ENCODE peak calls at places on chromosomes 11 and 22, in five cellular contexts. One of them, this sample, is unnamed.

GRCh38 chr11:104934594-104934993 is 33.8 kb downstream of the CASP4 start:
- DNase-seq in T-helper 2 cell treated with Interferon-gamma antibody and Interleukin-4, amounts not matched to agents 5 μg/mL and 100 μg/mL, for 36 hours: no peak
- DNase-seq in DND-41: peak
- DNase-seq in NCI-H187 treated with DMSO at 0.1 percent for 48 hours: no peak
- DNase-seq in central memory CD4-positive, alpha-beta T cell: peak
- DNase-seq in this sample: no peak

GRCh38 chr11:45889555-45889954 is 4.1 kb downstream of the MAPK8IP1 start:
- DNase-seq in T-helper 2 cell treated with Interferon-gamma antibody and Interleukin-4, amounts not matched to agents 5 μg/mL and 100 μg/mL, for 36 hours: no peak
- DNase-seq in DND-41: no peak
- DNase-seq in NCI-H187 treated with DMSO at 0.1 percent for 48 hours: no peak
- DNase-seq in central memory CD4-positive, alpha-beta T cell: no peak
- DNase-seq in this sample: no peak

GRCh38 chr11:315051-315481 is 1.2 kb downstream of the IFITM1 start:
- DNase-seq in T-helper 2 cell treated with Interferon-gamma antibody and Interleukin-4, amounts not matched to agents 5 μg/mL and 100 μg/mL, for 36 hours: no peak
- DNase-seq in DND-41: peak
- DNase-seq in NCI-H187 treated with DMSO at 0.1 percent for 48 hours: no peak
- DNase-seq in central memory CD4-positive, alpha-beta T cell: no peak
- DNase-seq in this sample: no peak

GRCh38 chr11:67056640-67057409 is at the start of gene RHOD:
- DNase-seq in T-helper 2 cell treated with Interferon-gamma antibody and Interleukin-4, amounts not matched to agents 5 μg/mL and 100 μg/mL, for 36 hours: no peak
- DNase-seq in DND-41: no peak
- DNase-seq in NCI-H187 treated with DMSO at 0.1 percent for 48 hours: no peak
- DNase-seq in central memory CD4-positive, alpha-beta T cell: peak
- DNase-seq in this sample: no peak

GRCh38 chr22:43901976-43902643 is 10.3 kb upstream of the PNPLA5 start:
- DNase-seq in T-helper 2 cell treated with Interferon-gamma antibody and Interleukin-4, amounts not matched to agents 5 μg/mL and 100 μg/mL, for 36 hours: no peak
- DNase-seq in DND-41: no peak
- DNase-seq in NCI-H187 treated with DMSO at 0.1 percent for 48 hours: no peak
- DNase-seq in central memory CD4-positive, alpha-beta T cell: no peak
- DNase-seq in this sample: no peak

GRCh38 chr11:1757861-1758610 is 5.7 kb downstream of the CTSD start:
- DNase-seq in T-helper 2 cell treated with Interferon-gamma antibody and Interleukin-4, amounts not matched to agents 5 μg/mL and 100 μg/mL, for 36 hours: peak
- DNase-seq in DND-41: peak
- DNase-seq in NCI-H187 treated with DMSO at 0.1 percent for 48 hours: no peak
- DNase-seq in central memory CD4-positive, alpha-beta T cell: peak
- DNase-seq in this sample: no peak

GRCh38 chr11:128341280-128341679 is 246.1 kb downstream of the ETS1 start:
- DNase-seq in T-helper 2 cell treated with Interferon-gamma antibody and Interleukin-4, amounts not matched to agents 5 μg/mL and 100 μg/mL, for 36 hours: peak
- DNase-seq in DND-41: peak
- DNase-seq in NCI-H187 treated with DMSO at 0.1 percent for 48 hours: no peak
- DNase-seq in central memory CD4-positive, alpha-beta T cell: peak
- DNase-seq in this sample: no peak

GRCh38 chr11:12682730-12683500 is 8.7 kb downstream of the TEAD1 start:
- DNase-seq in T-helper 2 cell treated with Interferon-gamma antibody and Interleukin-4, amounts not matched to agents 5 μg/mL and 100 μg/mL, for 36 hours: no peak
- DNase-seq in DND-41: no peak
- DNase-seq in NCI-H187 treated with DMSO at 0.1 percent for 48 hours: no peak
- DNase-seq in central memory CD4-positive, alpha-beta T cell: no peak
- DNase-seq in this sample: no peak

GRCh38 chr11:971731-972365 is 46.2 kb downstream of the AP2A2 start:
- DNase-seq in T-helper 2 cell treated with Interferon-gamma antibody and Interleukin-4, amounts not matched to agents 5 μg/mL and 100 μg/mL, for 36 hours: no peak
- DNase-seq in DND-41: no peak
- DNase-seq in NCI-H187 treated with DMSO at 0.1 percent for 48 hours: no peak
- DNase-seq in central memory CD4-positive, alpha-beta T cell: no peak
- DNase-seq in this sample: no peak

GRCh38 chr22:36762687-36763260 is 13.1 kb downstream of the IFT27 start:
- DNase-seq in T-helper 2 cell treated with Interferon-gamma antibody and Interleukin-4, amounts not matched to agents 5 μg/mL and 100 μg/mL, for 36 hours: no peak
- DNase-seq in DND-41: no peak
- DNase-seq in NCI-H187 treated with DMSO at 0.1 percent for 48 hours: no peak
- DNase-seq in central memory CD4-positive, alpha-beta T cell: no peak
- DNase-seq in this sample: no peak

GRCh38 chr11:117026593-117027330 is 71.5 kb downstream of the SIK3 start:
- DNase-seq in T-helper 2 cell treated with Interferon-gamma antibody and Interleukin-4, amounts not matched to agents 5 μg/mL and 100 μg/mL, for 36 hours: no peak
- DNase-seq in DND-41: no peak
- DNase-seq in NCI-H187 treated with DMSO at 0.1 percent for 48 hours: no peak
- DNase-seq in central memory CD4-positive, alpha-beta T cell: no peak
- DNase-seq in this sample: no peak

GRCh38 chr11:62445314-62445740 is 26.5 kb downstream of the SCGB1A1 start:
- DNase-seq in T-helper 2 cell treated with Interferon-gamma antibody and Interleukin-4, amounts not matched to agents 5 μg/mL and 100 μg/mL, for 36 hours: no peak
- DNase-seq in DND-41: no peak
- DNase-seq in NCI-H187 treated with DMSO at 0.1 percent for 48 hours: no peak
- DNase-seq in central memory CD4-positive, alpha-beta T cell: no peak
- DNase-seq in this sample: no peak

GRCh38 chr11:9663699-9664275 is at the start of gene SWAP70:
- DNase-seq in T-helper 2 cell treated with Interferon-gamma antibody and Interleukin-4, amounts not matched to agents 5 μg/mL and 100 μg/mL, for 36 hours: peak
- DNase-seq in DND-41: no peak
- DNase-seq in NCI-H187 treated with DMSO at 0.1 percent for 48 hours: no peak
- DNase-seq in central memory CD4-positive, alpha-beta T cell: peak
- DNase-seq in this sample: peak

GRCh38 chr11:61908730-61909622 is 8.4 kb downstream of the RAB3IL1 start:
- DNase-seq in T-helper 2 cell treated with Interferon-gamma antibody and Interleukin-4, amounts not matched to agents 5 μg/mL and 100 μg/mL, for 36 hours: no peak
- DNase-seq in DND-41: no peak
- DNase-seq in NCI-H187 treated with DMSO at 0.1 percent for 48 hours: no peak
- DNase-seq in central memory CD4-positive, alpha-beta T cell: no peak
- DNase-seq in this sample: no peak

GRCh38 chr22:18994780-18995711 is 59.0 kb upstream of the PRODH start:
- DNase-seq in T-helper 2 cell treated with Interferon-gamma antibody and Interleukin-4, amounts not matched to agents 5 μg/mL and 100 μg/mL, for 36 hours: no peak
- DNase-seq in DND-41: no peak
- DNase-seq in NCI-H187 treated with DMSO at 0.1 percent for 48 hours: no peak
- DNase-seq in central memory CD4-positive, alpha-beta T cell: no peak
- DNase-seq in this sample: no peak

GRCh38 chr11:80186687-80187086 is 745.9 kb upstream of the TENM4 start:
- DNase-seq in T-helper 2 cell treated with Interferon-gamma antibody and Interleukin-4, amounts not matched to agents 5 μg/mL and 100 μg/mL, for 36 hours: no peak
- DNase-seq in DND-41: no peak
- DNase-seq in NCI-H187 treated with DMSO at 0.1 percent for 48 hours: no peak
- DNase-seq in central memory CD4-positive, alpha-beta T cell: no peak
- DNase-seq in this sample: no peak

GRCh38 chr22:39653787-39654077 is 83.2 kb downstream of the CACNA1I start:
- DNase-seq in T-helper 2 cell treated with Interferon-gamma antibody and Interleukin-4, amounts not matched to agents 5 μg/mL and 100 μg/mL, for 36 hours: no peak
- DNase-seq in DND-41: no peak
- DNase-seq in NCI-H187 treated with DMSO at 0.1 percent for 48 hours: no peak
- DNase-seq in central memory CD4-positive, alpha-beta T cell: no peak
- DNase-seq in this sample: no peak

GRCh38 chr22:40594924-40595323 is 41.6 kb downstream of the MRTFA start:
- DNase-seq in T-helper 2 cell treated with Interferon-gamma antibody and Interleukin-4, amounts not matched to agents 5 μg/mL and 100 μg/mL, for 36 hours: no peak
- DNase-seq in DND-41: no peak
- DNase-seq in NCI-H187 treated with DMSO at 0.1 percent for 48 hours: no peak
- DNase-seq in central memory CD4-positive, alpha-beta T cell: no peak
- DNase-seq in this sample: no peak

GRCh38 chr22:21450320-21450831 is 16.8 kb upstream of the TMEM191C start:
- DNase-seq in T-helper 2 cell treated with Interferon-gamma antibody and Interleukin-4, amounts not matched to agents 5 μg/mL and 100 μg/mL, for 36 hours: no peak
- DNase-seq in DND-41: no peak
- DNase-seq in NCI-H187 treated with DMSO at 0.1 percent for 48 hours: no peak
- DNase-seq in central memory CD4-positive, alpha-beta T cell: no peak
- DNase-seq in this sample: no peak

GRCh38 chr11:27088353-27088752 is 47.7 kb downstream of the BBOX1 start:
- DNase-seq in T-helper 2 cell treated with Interferon-gamma antibody and Interleukin-4, amounts not matched to agents 5 μg/mL and 100 μg/mL, for 36 hours: no peak
- DNase-seq in DND-41: no peak
- DNase-seq in NCI-H187 treated with DMSO at 0.1 percent for 48 hours: no peak
- DNase-seq in central memory CD4-positive, alpha-beta T cell: no peak
- DNase-seq in this sample: no peak